ENCODE peak calls at places on chromosomes 3 and 15, in four cellular contexts. D is activated naive CD4-positive, alpha-beta T cell treated with anti-CD3 and anti-CD28 coated beads, Interleukin-2, amount 50 U/mL, for 72 hours; G is activated CD8-positive, alpha-beta T cell treated with anti-CD3 and anti-CD28 coated beads, Interleukin-2, amount 10 ng/mL, durations not matched to agents 7 days and 5 days; R is T-cell. A is an unnamed sample.

GRCh38 chr3:8529197-8529637 is 27.6 kb downstream of the LMCD1 start:
- ATAC-seq in D (no peak), G (no peak), R (no peak), A (no peak)

GRCh38 chr3:72487078-72487765 is 361.0 kb downstream of the SHQ1 start:
- ATAC-seq in D (no peak), G (no peak), R (no peak), A (peak; percentile 50)

GRCh38 chr3:32472716-32473115 is 29.9 kb downstream of the CMTM6 start:
- ATAC-seq in D (no peak), G (no peak), R (no peak), A (peak; percentile 74)

GRCh38 chr15:48796930-48797329 is 13.9 kb downstream of the CEP152 start:
- ATAC-seq in D (peak; percentile 32), G (peak; percentile 54), R (peak; percentile 43), A (peak; percentile 74)

GRCh38 chr3:71984843-71985594 is 200.1 kb upstream of the PROK2 start:
- ATAC-seq in D (peak; percentile 88), G (no peak), R (peak; percentile 47), A (peak; percentile 93)

GRCh38 chr3:198107840-198108734 is 148.1 kb downstream of the LMLN start:
- ATAC-seq in D (no peak), G (no peak), R (no peak), A (no peak)

GRCh38 chr15:29361560-29361959 is 91.9 kb upstream of the NSMCE3 start:
- ATAC-seq in D (no peak), G (no peak), R (no peak), A (no peak)

GRCh38 chr15:85475317-85475701 is 94.9 kb downstream of the AKAP13 start:
- ATAC-seq in D (no peak), G (no peak), R (peak; percentile 24), A (no peak)

GRCh38 chr3:89698208-89698830 is 590.9 kb downstream of the EPHA3 start:
- ATAC-seq in D (no peak), G (no peak), R (no peak), A (no peak)

GRCh38 chr3:183298708-183299153 is 45.7 kb downstream of the B3GNT5 start:
- ATAC-seq in D (no peak), G (no peak), R (no peak), A (no peak)

GRCh38 chr15:95990833-95991232 is 339.7 kb upstream of the NR2F2 start:
- ATAC-seq in D (no peak), G (no peak), R (no peak), A (no peak)

GRCh38 chr3:184067573-184068055 is 14.8 kb downstream of the HTR3C start:
- ATAC-seq in D (no peak), G (no peak), R (no peak), A (no peak)

GRCh38 chr3:53806182-53807116 is 39.8 kb downstream of the CHDH start:
- ATAC-seq in D (no peak), G (no peak), R (no peak), A (no peak)

GRCh38 chr3:127618891-127619290 is 10.1 kb upstream of the PODXL2 start:
- ATAC-seq in D (no peak), G (no peak), R (no peak), A (no peak)

GRCh38 chr3:198032445-198032936 is 72.5 kb downstream of the LMLN start:
- ATAC-seq in D (no peak), G (no peak), R (no peak), A (no peak)

GRCh38 chr3:127395663-127396320 is 107.9 kb upstream of the PRR20G start:
- ATAC-seq in D (no peak), G (no peak), R (no peak), A (no peak)

GRCh38 chr3:123651449-123652345 is 66.8 kb upstream of the HACD2 start:
- ATAC-seq in D (no peak), G (no peak), R (no peak), A (no peak)

GRCh38 chr3:105691053-105691452 is 177.8 kb downstream of the CBLB start:
- ATAC-seq in D (no peak), G (no peak), R (no peak), A (no peak)

GRCh38 chr3:143956858-143957257 is 14.8 kb upstream of the DIPK2A start:
- ATAC-seq in D (no peak), G (no peak), R (no peak), A (no peak)

GRCh38 chr15:101091080-101092017 is 160.5 kb downstream of the CHSY1 start:
- ATAC-seq in D (no peak), G (no peak), R (no peak), A (no peak)

GRCh38 chr3:167820114-167820865 is 84.8 kb downstream of the SERPINI1 start:
- ATAC-seq in D (no peak), G (no peak), R (no peak), A (no peak)

GRCh38 chr3:128689060-128689459 is 36.9 kb upstream of the RAB7A start:
- ATAC-seq in D (no peak), G (no peak), R (no peak), A (no peak)

GRCh38 chr3:76097588-76097975 is 312.2 kb upstream of the ZNF717 start:
- ATAC-seq in D (no peak), G (no peak), R (no peak), A (no peak)

GRCh38 chr15:85625856-85626255 is 168.9 kb downstream of the KLHL25 start:
- ATAC-seq in D (peak; percentile 90), G (peak; percentile 77), R (peak; percentile 79), A (peak; percentile 86)

GRCh38 chr15:85004551-85004950 is 22.9 kb downstream of the PDE8A start:
- ATAC-seq in D (no peak), G (no peak), R (no peak), A (no peak)